ENCODE peak calls at places on chromosomes 1 and 21, in nine cellular contexts. T, G, I, S, D, K, C, N and U are unnamed samples.

GRCh38 chr1:180247061-180247460 is 17.0 kb downstream of the LHX4 start:
- DNase-seq in C (no peak), T (no peak), K (peak), D (no peak), S (no peak), G (peak), I (no peak), N (peak), U (no peak)

GRCh38 chr1:59008599-59009347 is 224.9 kb upstream of the JUN start:
- DNase-seq in D (no peak), K (no peak), C (peak), T (no peak), I (no peak), N (no peak), G (peak), S (peak), U (no peak)

GRCh38 chr1:168834225-168834872 is 105.3 kb upstream of the DPT start:
- DNase-seq in C (no peak), G (no peak), T (no peak), N (peak), K (no peak), I (no peak), S (no peak), D (no peak), U (no peak)

GRCh38 chr1:234408757-234409156 is 35.5 kb downstream of the COA6 start:
- DNase-seq in N (no peak), G (no peak), D (no peak), K (no peak), T (no peak), I (no peak), C (no peak), S (no peak), U (no peak)

GRCh38 chr1:147168626-147169058 is 3.6 kb downstream of the PRKAB2 start:
- DNase-seq in I (no peak), C (peak), T (no peak), S (peak), G (peak), N (no peak), D (no peak), K (peak), U (no peak)

GRCh38 chr1:106063510-106063909 is 993.0 kb upstream of the PRMT6 start:
- DNase-seq in N (no peak), K (peak), T (no peak), D (no peak), G (no peak), C (peak), I (no peak), S (no peak), U (no peak)

GRCh38 chr1:91152331-91152730 is 130.5 kb upstream of the ZNF644 start:
- DNase-seq in D (no peak), N (no peak), K (no peak), S (no peak), G (no peak), I (no peak), C (no peak), T (no peak), U (no peak)

GRCh38 chr1:20154306-20154831 is 15.2 kb downstream of the PLA2G2F start:
- DNase-seq in S (peak), N (no peak), G (no peak), K (no peak), I (no peak), T (no peak), C (no peak), D (no peak), U (no peak)

GRCh38 chr1:173409613-173410012 is 67.5 kb upstream of the PRDX6 start:
- DNase-seq in C (no peak), G (peak), S (no peak), I (no peak), K (peak), D (no peak), N (peak), T (no peak), U (no peak)

GRCh38 chr1:176803596-176803995 is 340.6 kb downstream of the PAPPA2 start:
- DNase-seq in N (no peak), K (no peak), D (no peak), S (no peak), C (no peak), G (no peak), I (no peak), T (no peak), U (no peak)

GRCh38 chr1:201730611-201731010 is 98.3 kb upstream of the IPO9 start:
- DNase-seq in C (no peak), I (no peak), S (no peak), D (no peak), G (no peak), T (no peak), K (no peak), N (no peak), U (no peak)

GRCh38 chr1:203133969-203134725 is 6.6 kb downstream of the ADORA1 start:
- DNase-seq in S (peak), I (no peak), C (peak), N (no peak), T (no peak), D (no peak), G (peak), K (peak), U (no peak)

GRCh38 chr1:81834921-81835698 is 34.4 kb downstream of the ADGRL2 start:
- DNase-seq in N (peak), C (no peak), D (no peak), T (no peak), G (peak), K (no peak), I (no peak), S (peak), U (no peak)

GRCh38 chr1:67791261-67791660 is 42.0 kb downstream of the GNG12 start:
- DNase-seq in K (no peak), S (no peak), D (no peak), N (no peak), I (no peak), T (no peak), C (no peak), G (peak), U (no peak)

GRCh38 chr1:185045793-185046441 is 559 bp downstream of the RNF2 start:
- DNase-seq in S (peak), K (no peak), D (peak), T (peak), N (peak), I (no peak), C (peak), G (peak), U (no peak)

GRCh38 chr21:14486869-14487268 is 59.2 kb downstream of the SAMSN1 start:
- DNase-seq in N (no peak), I (no peak), S (no peak), C (no peak), D (no peak), G (no peak), K (no peak), T (no peak), U (no peak)

GRCh38 chr1:198416276-198416675 is 124.2 kb downstream of the ATP6V1G3 start:
- DNase-seq in S (no peak), I (no peak), D (no peak), K (no peak), N (no peak), G (peak), T (no peak), C (peak), U (no peak)

GRCh38 chr1:39003787-39004186 is 12.7 kb downstream of the AKIRIN1 start:
- DNase-seq in N (no peak), S (no peak), I (no peak), T (no peak), G (peak), K (no peak), C (no peak), D (no peak), U (no peak)

GRCh38 chr1:7372477-7373120 is 398.5 kb upstream of the VAMP3 start:
- DNase-seq in G (no peak), K (no peak), C (no peak), D (no peak), N (no peak), T (no peak), S (no peak), I (no peak), U (no peak)

GRCh38 chr1:209406111-209406654 is 177.3 kb upstream of the CAMK1G start:
- DNase-seq in C (no peak), D (no peak), K (peak), G (peak), I (no peak), N (no peak), T (no peak), S (no peak), U (no peak)

GRCh38 chr1:244112046-244112445 is 61.0 kb downstream of the ZBTB18 start:
- DNase-seq in T (no peak), G (no peak), D (no peak), S (no peak), I (no peak), K (no peak), N (no peak), C (no peak), U (no peak)

GRCh38 chr1:99297923-99298322 is 33.6 kb downstream of the PLPPR4 start:
- DNase-seq in D (no peak), K (no peak), G (no peak), N (no peak), C (no peak), T (no peak), I (no peak), S (no peak), U (no peak)

GRCh38 chr1:107926436-107927080 is 38.4 kb downstream of the VAV3 start:
- DNase-seq in I (no peak), S (peak), C (no peak), N (peak), K (peak), G (no peak), D (no peak), T (no peak), U (no peak)

GRCh38 chr1:88763649-88764406 is 79.8 kb downstream of the PKN2 start:
- DNase-seq in G (peak), S (peak), D (no peak), N (peak), T (no peak), K (peak), I (peak), C (no peak), U (no peak)

GRCh38 chr1:29396438-29397255 is 160.3 kb downstream of the PTPRU start:
- DNase-seq in D (no peak), G (peak), S (no peak), C (no peak), I (no peak), T (no peak), K (peak), N (no peak), U (no peak)

GRCh38 chr1:178998295-178998694 is 27.4 kb upstream of the FAM20B start:
- DNase-seq in I (no peak), T (no peak), D (no peak), K (no peak), G (no peak), C (no peak), N (no peak), S (no peak), U (no peak)

GRCh38 chr1:179003474-179004066 is 22.1 kb upstream of the FAM20B start:
- DNase-seq in D (no peak), K (peak), G (no peak), S (no peak), T (no peak), I (no peak), N (no peak), C (peak), U (no peak)

GRCh38 chr1:179001451-179001850 is 24.2 kb upstream of the FAM20B start:
- DNase-seq in G (no peak), C (peak), K (no peak), T (no peak), D (no peak), N (no peak), I (no peak), S (no peak), U (no peak)

GRCh38 chr1:178999061-178999460 is 26.6 kb upstream of the FAM20B start:
- DNase-seq in I (no peak), C (no peak), T (no peak), N (no peak), D (no peak), S (no peak), G (no peak), K (no peak), U (no peak)

GRCh38 chr1:179002552-179003345 is 22.9 kb upstream of the FAM20B start:
- DNase-seq in C (peak), I (no peak), D (peak), N (peak), T (peak), K (peak), S (peak), G (peak), U (peak)
- H3K9ac ChIP-seq in C (peak), I (no peak), D (no peak), N (no peak), T (peak), K (no peak), S (peak), G (no peak), U (no peak)

GRCh38 chr1:150807674-150808073 is 386 bp downstream of the CTSK start:
- DNase-seq in I (no peak), D (no peak), N (no peak), G (no peak), C (no peak), S (no peak), T (no peak), K (no peak), U (no peak)
- H3K9ac ChIP-seq in I (no peak), D (no peak), N (no peak), G (no peak), C (no peak), S (peak), T (no peak), K (no peak), U (peak)

GRCh38 chr1:212477680-212478466 is 45.2 kb downstream of the NENF start:
- DNase-seq in C (no peak), D (no peak), G (no peak), K (no peak), I (no peak), T (no peak), N (no peak), S (no peak), U (no peak)
- H3K9ac ChIP-seq in C (no peak), D (no peak), G (no peak), K (no peak), I (no peak), T (no peak), N (no peak), S (peak), U (no peak)

DNA sequence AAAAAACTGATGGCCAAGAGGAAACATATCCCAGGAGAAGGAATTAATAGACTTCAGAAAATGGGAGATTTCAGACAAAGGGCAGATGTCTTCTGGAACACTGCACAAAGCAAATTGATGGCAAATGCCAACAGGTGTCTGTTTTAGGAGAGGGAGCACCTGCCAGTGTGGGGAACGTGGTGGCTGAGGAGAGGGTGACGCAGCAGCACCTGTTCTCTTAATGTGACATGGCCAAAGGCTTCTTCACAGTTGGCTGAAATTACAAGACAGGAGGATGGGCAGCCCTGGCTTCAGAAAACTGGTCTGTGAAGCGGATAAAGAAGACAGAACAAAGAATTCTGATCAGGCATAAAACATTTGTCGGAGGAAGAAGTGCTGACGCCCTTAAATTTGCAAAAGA is 178.7 kb upstream of the RUNX1 start:
- DNase-seq in G (no peak), D (no peak), N (no peak), K (no peak), I (no peak), C (no peak), S (no peak), T (no peak), U (no peak)
- H3K9ac ChIP-seq in G (no peak), D (no peak), N (no peak), K (no peak), I (no peak), C (no peak), S (no peak), T (no peak), U (no peak)

GRCh38 chr1:85607913-85608250 is 27.3 kb downstream of the CCN1 start:
- DNase-seq in T (no peak), K (no peak), D (no peak), N (no peak), I (no peak), C (no peak), S (no peak), G (peak), U (no peak)
- H3K9ac ChIP-seq in T (no peak), K (peak), D (no peak), N (no peak), I (peak), C (no peak), S (peak), G (peak), U (no peak)

GRCh38 chr1:225654277-225654597 is 1.3 kb upstream of the ENAH start:
- DNase-seq in T (no peak), D (no peak), S (no peak), G (no peak), I (no peak), K (no peak), N (no peak), C (no peak), U (no peak)
- H3K9ac ChIP-seq in T (no peak), D (peak), S (peak), G (peak), I (no peak), K (peak), N (no peak), C (no peak), U (peak)

GRCh38 chr1:248837794-248838356 is at the start of gene ZNF672:
- DNase-seq in D (peak), T (peak), I (peak), G (peak), C (peak), N (peak), S (peak), K (peak), U (peak)

GRCh38 chr1:248840946-248841345 is 2.9 kb downstream of the ZNF672 start:
- DNase-seq in D (no peak), N (no peak), S (no peak), K (no peak), G (no peak), C (no peak), I (no peak), T (no peak), U (no peak)

GRCh38 chr1:248837045-248837793 is 805 bp upstream of the ZNF672 start:
- DNase-seq in D (no peak), C (no peak), K (no peak), G (no peak), I (no peak), N (no peak), S (no peak), T (no peak), U (no peak)

GRCh38 chr1:248838357-248839167 is 538 bp downstream of the ZNF672 start:
- DNase-seq in T (peak), I (peak), D (peak), C (peak), N (peak), G (peak), S (peak), K (peak), U (no peak)

DNA sequence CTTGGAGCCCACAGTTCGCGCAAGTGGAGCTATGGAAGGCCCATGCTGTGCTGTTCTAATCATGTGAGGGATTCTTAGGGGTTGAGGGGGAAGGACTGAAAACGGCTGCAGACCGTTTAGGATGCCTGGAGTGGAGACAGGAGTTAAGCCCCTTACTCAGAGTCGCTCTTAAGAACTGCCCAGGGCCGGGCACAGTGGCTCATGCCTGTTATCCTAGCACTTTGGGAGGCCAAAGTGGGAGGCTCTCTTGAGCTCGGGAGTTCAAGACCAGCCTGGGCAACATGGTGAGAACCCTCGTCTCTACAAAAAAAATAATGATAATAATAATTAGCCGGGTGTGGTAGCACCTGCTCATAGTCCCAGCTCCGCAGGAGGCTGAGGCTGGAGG is 1.1 kb downstream of the ZNF672 start:
- DNase-seq in D (no peak), G (no peak), K (no peak), C (no peak), T (no peak), N (no peak), S (no peak), I (no peak), U (no peak)
- H3K9ac ChIP-seq in D (no peak), G (peak), K (peak), C (peak), T (peak), N (peak), S (peak), I (peak), U (peak)